ENCODE peak calls at places on chromosomes 3 and 15, in four cellular contexts. X, G, A and K are unnamed samples.

GRCh38 chr3:177201707-177202397 is 4.6 kb upstream of the TBL1XR1 start:
- DNase-seq in X (no peak), G (no peak), A (no peak), K (peak; percentile 94)

GRCh38 chr3:44318929-44319328 is 19.6 kb upstream of the TCAIM start:
- DNase-seq in X (no peak), G (no peak), A (no peak), K (no peak)

GRCh38 chr3:159787794-159788205 is 200.8 kb upstream of the IL12A start:
- DNase-seq in X (no peak), G (peak; percentile 74), A (no peak), K (peak; percentile 60)

GRCh38 chr15:36961956-36962355 is 138.4 kb downstream of the MEIS2 start:
- DNase-seq in X (no peak), G (peak; percentile 48), A (no peak), K (no peak)

GRCh38 chr15:42955518-42955917 is 34.9 kb upstream of the TTBK2 start:
- DNase-seq in X (no peak), G (peak; percentile 16), A (no peak), K (no peak)

GRCh38 chr15:27674826-27675225 is 424.3 kb downstream of the OCA2 start:
- DNase-seq in X (no peak), G (no peak), A (no peak), K (no peak)

GRCh38 chr3:195916291-195916690 is 7.9 kb upstream of the TNK2 start:
- DNase-seq in X (no peak), G (no peak), A (peak; percentile 39), K (no peak)

GRCh38 chr3:111947179-111947727 is 31.6 kb upstream of the ABHD10 start:
- DNase-seq in X (no peak), G (peak; percentile 78), A (no peak), K (no peak)

GRCh38 chr15:94470492-94470891 is 239.1 kb downstream of the MCTP2 start:
- DNase-seq in X (no peak), G (no peak), A (no peak), K (no peak)

GRCh38 chr3:152650177-152650576 is 184.8 kb upstream of the P2RY1 start:
- DNase-seq in X (no peak), G (peak; percentile 15), A (no peak), K (no peak)

GRCh38 chr15:31396881-31397560 is 70.4 kb downstream of the KLF13 start:
- DNase-seq in X (no peak), G (peak; percentile 78), A (peak; percentile 97), K (peak; percentile 96)

GRCh38 chr3:135905058-135905724 is 60.3 kb upstream of the PPP2R3A start:
- DNase-seq in X (no peak), G (peak; percentile 27), A (no peak), K (peak; percentile 30)

GRCh38 chr15:89885611-89886010 is 8.2 kb downstream of the AP3S2 start:
- DNase-seq in X (no peak), G (no peak), A (no peak), K (no peak)

GRCh38 chr3:140180603-140181002 is 245.6 kb downstream of the CLSTN2 start:
- DNase-seq in X (no peak), G (no peak), A (no peak), K (peak; percentile 26)

GRCh38 chr15:54850101-54850500 is 346.6 kb downstream of the RSL24D1 start:
- DNase-seq in X (no peak), G (no peak), A (no peak), K (no peak)

GRCh38 chr3:126780666-126781065 is 76.6 kb downstream of the CHCHD6 start:
- DNase-seq in X (no peak), G (no peak), A (no peak), K (no peak)

GRCh38 chr15:41512512-41513281 is 930 bp downstream of the LTK start:
- DNase-seq in X (no peak), G (no peak), A (no peak), K (no peak)

GRCh38 chr15:49383266-49383665 is 39.8 kb upstream of the FGF7 start:
- DNase-seq in X (no peak), G (peak; percentile 18), A (no peak), K (peak; percentile 53)

GRCh38 chr15:56524915-56525314 is 60.0 kb upstream of the MNS1 start:
- DNase-seq in X (no peak), G (no peak), A (no peak), K (peak; percentile 6)

GRCh38 chr15:33048255-33048654 is 146.3 kb downstream of the FMN1 start:
- DNase-seq in X (no peak), G (no peak), A (no peak), K (peak; percentile 32)

GRCh38 chr15:25410649-25411048 is 28.2 kb downstream of the UBE3A start:
- DNase-seq in X (no peak), G (peak; percentile 40), A (no peak), K (peak; percentile 42)

GRCh38 chr3:54660599-54661210 is 267.2 kb downstream of the LRTM1 start:
- DNase-seq in X (no peak), G (peak; percentile 62), A (peak; percentile 57), K (no peak)

GRCh38 chr3:54663558-54664114 is 264.2 kb downstream of the LRTM1 start:
- DNase-seq in X (no peak), G (no peak), A (no peak), K (no peak)

GRCh38 chr3:54670269-54671000 is 257.4 kb downstream of the LRTM1 start:
- DNase-seq in X (no peak), G (no peak), A (no peak), K (no peak)

GRCh38 chr3:54659347-54659746 is 268.5 kb downstream of the LRTM1 start:
- DNase-seq in X (no peak), G (no peak), A (no peak), K (no peak)

GRCh38 chr3:54665201-54665600 is 262.7 kb downstream of the LRTM1 start:
- DNase-seq in X (no peak), G (no peak), A (no peak), K (no peak)
- TF ChIP-seq CTCF in X (no peak), G (no peak), A (no peak), K (no peak)

GRCh38 chr3:46947981-46948791 is 28.4 kb downstream of the CCDC12 start:
- DNase-seq in X (no peak), G (peak; percentile 75), A (peak; percentile 82), K (peak; percentile 71)

GRCh38 chr3:46950661-46951241 is 25.8 kb downstream of the CCDC12 start:
- DNase-seq in X (no peak), G (no peak), A (no peak), K (no peak)

GRCh38 chr3:46947545-46947899 is 29.0 kb downstream of the CCDC12 start:
- DNase-seq in X (no peak), G (no peak), A (no peak), K (no peak)

GRCh38 chr3:46950177-46950576 is 26.4 kb downstream of the CCDC12 start:
- DNase-seq in X (no peak), G (no peak), A (no peak), K (no peak)

GRCh38 chr3:46948830-46949671 is 27.5 kb downstream of the CCDC12 start:
- DNase-seq in X (no peak), G (no peak), A (no peak), K (no peak)
- TF ChIP-seq CTCF in X (no peak), G (no peak), A (no peak), K (no peak)

GRCh38 chr3:157077565-157077991 is 82.4 kb downstream of the CCNL1 start:
- DNase-seq in X (no peak), G (peak; percentile 29), A (peak; percentile 56), K (no peak)
- TF ChIP-seq CTCF in X (no peak), G (peak; percentile 15), A (no peak), K (no peak)

GRCh38 chr15:93124126-93124525 is 35.1 kb upstream of the RGMA start:
- DNase-seq in X (no peak), G (no peak), A (no peak), K (no peak)

GRCh38 chr15:93121089-93121488 is 32.1 kb upstream of the RGMA start:
- DNase-seq in X (no peak), G (no peak), A (no peak), K (peak; percentile 8)

GRCh38 chr15:93121994-93122910 is 33.2 kb upstream of the RGMA start:
- DNase-seq in X (no peak), G (no peak), A (peak; percentile 66), K (no peak)

DNA sequence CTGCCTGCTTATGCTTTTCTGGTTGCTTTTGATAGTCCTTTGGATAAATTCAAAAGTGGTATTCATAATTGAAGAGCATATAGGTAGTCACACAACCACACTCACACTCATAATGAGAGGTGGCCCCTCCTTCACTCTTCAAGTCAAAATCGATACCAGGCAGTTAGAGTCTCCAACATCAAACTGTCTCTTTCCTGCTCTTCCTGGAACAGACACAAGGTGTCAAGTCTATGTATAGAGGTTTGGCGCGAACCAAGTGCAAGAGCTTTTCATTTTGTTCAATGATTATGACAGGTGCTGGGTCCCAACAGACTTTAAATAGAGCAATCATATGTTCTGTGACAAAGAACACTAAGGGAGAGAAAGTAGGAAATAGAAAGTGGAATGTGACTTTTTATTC is 29.9 kb upstream of the RGMA start:
- DNase-seq in X (no peak), G (no peak), A (no peak), K (no peak)
- TF ChIP-seq CTCF in X (no peak), G (no peak), A (no peak), K (no peak)

GRCh38 chr3:98801042-98801747 is 38.1 kb downstream of the ST3GAL6 start:
- DNase-seq in X (no peak), G (no peak), A (no peak), K (no peak)
- TF ChIP-seq CTCF in X (no peak), G (peak; percentile 5), A (no peak), K (peak; percentile 12)

GRCh38 chr3:188153949-188154757 is at the start of gene LPP:
- DNase-seq in X (peak; percentile 50), G (peak; percentile 80), A (peak; percentile 90), K (peak; percentile 67)
- TF ChIP-seq CTCF in X (no peak), G (no peak), A (no peak), K (no peak)

GRCh38 chr3:42711491-42712343 is 9.1 kb upstream of the HHATL start:
- DNase-seq in X (peak; percentile 14), G (no peak), A (peak; percentile 34), K (no peak)
- TF ChIP-seq CTCF in X (no peak), G (no peak), A (no peak), K (no peak)

GRCh38 chr3:122410639-122411038 is 5.2 kb downstream of the WDR5B start:
- DNase-seq in X (no peak), G (no peak), A (no peak), K (no peak)

GRCh38 chr3:122415104-122415744 is 638 bp downstream of the WDR5B start:
- DNase-seq in X (no peak), G (peak; percentile 39), A (peak; percentile 62), K (peak; percentile 56)

GRCh38 chr3:122416966-122417365 is 1.1 kb upstream of the WDR5B start:
- DNase-seq in X (no peak), G (peak; percentile 11), A (peak; percentile 60), K (peak; percentile 34)

GRCh38 chr3:122415762-122416654 is at the start of gene WDR5B:
- DNase-seq in X (peak; percentile 95), G (peak; percentile 98), A (peak; percentile 99), K (peak; percentile 98)

GRCh38 chr3:122414391-122414790 is 1.5 kb downstream of the WDR5B start:
- DNase-seq in X (no peak), G (no peak), A (no peak), K (no peak)
- TF ChIP-seq CTCF in X (no peak), G (no peak), A (no peak), K (no peak)